ENCODE peak calls at places on chromosomes 16 and 17, in six cellular contexts. S, T, X, W, D and B are unnamed samples.

GRCh38 chr16:88922114-88922825 is 54.7 kb downstream of the CBFA2T3 start:
- DNase-seq in S (peak), T (peak), X (no peak), W (no peak), D (peak), B (peak)

GRCh38 chr17:48283907-48284306 is 146.1 kb downstream of the SKAP1 start:
- DNase-seq in S (no peak), T (no peak), X (no peak), W (no peak), D (no peak), B (no peak)

GRCh38 chr17:57899391-57899790 is 49.5 kb upstream of the MRPS23 start:
- DNase-seq in S (no peak), T (no peak), X (no peak), W (no peak), D (no peak), B (no peak)

GRCh38 chr17:59372138-59372751 is 40.8 kb downstream of the YPEL2 start:
- DNase-seq in S (no peak), T (no peak), X (peak), W (no peak), D (no peak), B (no peak)

GRCh38 chr16:83878838-83879237 is 20.1 kb upstream of the MLYCD start:
- DNase-seq in S (no peak), T (peak), X (no peak), W (no peak), D (peak), B (no peak)

GRCh38 chr16:68074850-68075249 is 10.3 kb upstream of the NFATC3 start:
- DNase-seq in S (no peak), T (no peak), X (peak), W (peak), D (no peak), B (no peak)

GRCh38 chr17:1455291-1455747 is 713 bp downstream of the CRK start:
- DNase-seq in S (no peak), T (peak), X (peak), W (peak), D (peak), B (peak)

GRCh38 chr17:7077911-7078546 is 2.0 kb downstream of the CLEC10A start:
- DNase-seq in S (no peak), T (no peak), X (no peak), W (no peak), D (no peak), B (no peak)

GRCh38 chr17:57735707-57736106 is 9.4 kb downstream of the CCDC182 start:
- DNase-seq in S (no peak), T (peak), X (no peak), W (no peak), D (no peak), B (no peak)

GRCh38 chr16:11133344-11133921 is 122.6 kb downstream of the SOCS1 start:
- DNase-seq in S (no peak), T (no peak), X (no peak), W (no peak), D (peak), B (peak)

GRCh38 chr17:77604301-77605031 is 354.0 kb upstream of the TNRC6C start:
- DNase-seq in S (no peak), T (no peak), X (no peak), W (no peak), D (no peak), B (no peak)

GRCh38 chr16:51164574-51164973 is 13.5 kb upstream of the SALL1 start:
- DNase-seq in S (no peak), T (no peak), X (no peak), W (no peak), D (no peak), B (no peak)

GRCh38 chr17:73170324-73170723 is 5.5 kb downstream of the SSTR2 start:
- DNase-seq in S (no peak), T (no peak), X (no peak), W (no peak), D (no peak), B (no peak)

GRCh38 chr16:79269211-79269863 is 331.2 kb downstream of the MAF start:
- DNase-seq in S (no peak), T (no peak), X (peak), W (no peak), D (no peak), B (no peak)

GRCh38 chr16:6274366-6274765 is 1058.3 kb upstream of the RBFOX1 start:
- DNase-seq in S (no peak), T (no peak), X (no peak), W (no peak), D (no peak), B (no peak)

GRCh38 chr16:83975646-83976260 is 7.7 kb downstream of the NECAB2 start:
- DNase-seq in S (no peak), T (no peak), X (no peak), W (no peak), D (no peak), B (no peak)

GRCh38 chr16:83951544-83951943 is 1.5 kb upstream of the OSGIN1 start:
- DNase-seq in S (no peak), T (no peak), X (no peak), W (no peak), D (no peak), B (no peak)

GRCh38 chr17:76742958-76743357 is 5.0 kb downstream of the MFSD11 start:
- DNase-seq in S (no peak), T (no peak), X (no peak), W (no peak), D (no peak), B (no peak)

GRCh38 chr17:60491771-60492170 is 34.3 kb downstream of the APPBP2 start:
- DNase-seq in S (no peak), T (peak), X (no peak), W (no peak), D (no peak), B (no peak)

GRCh38 chr17:5211458-5211857 is 19.8 kb upstream of the ZNF594 start:
- DNase-seq in S (no peak), T (no peak), X (no peak), W (no peak), D (no peak), B (no peak)

GRCh38 chr17:63246344-63246743 is 199.8 kb downstream of the CYB561 start:
- DNase-seq in S (no peak), T (no peak), X (no peak), W (no peak), D (no peak), B (no peak)

GRCh38 chr16:49519741-49520140 is 146.1 kb downstream of the C16orf78 start:
- DNase-seq in S (no peak), T (no peak), X (no peak), W (no peak), D (no peak), B (no peak)

GRCh38 chr17:55411463-55411855 is 10.2 kb downstream of the MMD start:
- DNase-seq in S (no peak), T (no peak), X (no peak), W (no peak), D (no peak), B (no peak)

GRCh38 chr17:31838641-31839225 is 20.3 kb downstream of the COPRS start:
- DNase-seq in S (no peak), T (no peak), X (no peak), W (no peak), D (no peak), B (no peak)

GRCh38 chr16:3235856-3236669 is 1.1 kb upstream of the ZNF200 start:
- DNase-seq in S (no peak), T (peak), X (no peak), W (no peak), D (no peak), B (no peak)